ENCODE peak calls at places on chromosomes 1 and 21, in four cellular contexts. E is CD8-positive, alpha-beta T cell; Q is pancreas; R is psoas muscle. I is an unnamed sample. For H3K9me3, the result is how much of the 10 kb centered on the place peaks cover.

GRCh38 chr1:33050221-33051076 is 13.8 kb upstream of the AK2 start:
- DNase-seq in E (no peak), Q (no peak), R (no peak), I (peak)

GRCh38 chr1:172321429-172321828 is 99.1 kb upstream of the C1orf105 start:
- DNase-seq in E (no peak), R (no peak), Q (no peak), I (peak)

GRCh38 chr1:41728403-41729202 is 190.1 kb downstream of the HIVEP3 start:
- DNase-seq in E (no peak), Q (no peak), R (no peak), I (no peak)

GRCh38 chr1:243595527-243596206 is 254.4 kb downstream of the AKT3 start:
- DNase-seq in E (no peak), R (no peak), Q (no peak), I (peak)

GRCh38 chr1:6412896-6413295 is 6.8 kb downstream of the HES2 start:
- DNase-seq in R (no peak), E (no peak), Q (no peak), I (peak)

GRCh38 chr1:91166106-91166712 is 144.4 kb upstream of the ZNF644 start:
- DNase-seq in E (no peak), Q (peak), R (peak), I (peak)

GRCh38 chr1:160539896-160540858 is 17.1 kb upstream of the SLAMF6 start:
- DNase-seq in Q (no peak), E (peak), R (no peak), I (no peak)

GRCh38 chr21:42599962-42600361 is 53.5 kb upstream of the PDE9A start:
- DNase-seq in E (no peak), R (no peak), Q (no peak), I (no peak)

GRCh38 chr1:6052543-6053205 is 7.0 kb downstream of the KCNAB2 start:
- DNase-seq in Q (peak), E (peak), R (peak), I (peak)

GRCh38 chr1:210207597-210208450 is 24.8 kb upstream of the SERTAD4 start:
- DNase-seq in Q (no peak), R (no peak), E (no peak), I (no peak)

GRCh38 chr21:17159697-17160096 is 353.1 kb upstream of the CXADR start:
- DNase-seq in R (no peak), Q (no peak), E (no peak), I (no peak)

GRCh38 chr21:31088196-31088751 is 50.0 kb upstream of the KRTAP19-8 start:
- DNase-seq in Q (no peak), R (no peak), E (no peak), I (no peak)

GRCh38 chr1:45327644-45328515 is 1.2 kb downstream of the HPDL start:
- DNase-seq in E (no peak), Q (no peak), R (no peak), I (no peak)

GRCh38 chr1:86950712-86951111 is 36.3 kb downstream of the HS2ST1 start:
- DNase-seq in E (no peak), Q (no peak), R (no peak), I (no peak)

GRCh38 chr1:177600936-177601335 is 368.9 kb downstream of the SEC16B start:
- DNase-seq in R (no peak), Q (no peak), E (no peak), I (no peak)

GRCh38 chr1:117555806-117556205 is 50.0 kb upstream of the TENT5C start:
- DNase-seq in E (no peak), Q (no peak), R (no peak), I (no peak)

GRCh38 chr1:235557495-235557894 is 53.2 kb upstream of the B3GALNT2 start:
- DNase-seq in E (no peak), R (no peak), Q (no peak), I (no peak)

GRCh38 chr1:6298940-6299465 is 38.1 kb upstream of the GPR153 start:
- DNase-seq in R (no peak), Q (no peak), E (no peak), I (no peak)

GRCh38 chr1:70719164-70719563 is 308.1 kb downstream of the CTH start:
- DNase-seq in R (no peak), Q (no peak), E (no peak), I (no peak)

GRCh38 chr1:203026666-203027663 is 674 bp downstream of the PPFIA4 start:
- DNase-seq in Q (peak), E (no peak), R (no peak), I (no peak)

GRCh38 chr21:29201186-29201585 is 70.7 kb downstream of the MAP3K7CL start:
- DNase-seq in Q (no peak), R (no peak), E (no peak), I (no peak)
- H3K9me3 ChIP-seq in Q (under half), R (under half), E (under half), I (under half)

GRCh38 chr21:23876925-23877558 is 1730.2 kb downstream of the MRPL39 start:
- DNase-seq in E (no peak), Q (no peak), R (no peak), I (no peak)

GRCh38 chr21:23874271-23874670 is 1733.0 kb downstream of the MRPL39 start:
- DNase-seq in R (no peak), Q (no peak), E (no peak), I (no peak)
- H3K9me3 ChIP-seq in R (under half), Q (under half), E (under half), I (under half)

GRCh38 chr21:37381883-37382585 is 15.5 kb downstream of the DYRK1A start:
- DNase-seq in E (no peak), R (no peak), Q (no peak), I (no peak)
- H3K9me3 ChIP-seq in E (under half), R (under half), Q (under half), I (under half)

DNA sequence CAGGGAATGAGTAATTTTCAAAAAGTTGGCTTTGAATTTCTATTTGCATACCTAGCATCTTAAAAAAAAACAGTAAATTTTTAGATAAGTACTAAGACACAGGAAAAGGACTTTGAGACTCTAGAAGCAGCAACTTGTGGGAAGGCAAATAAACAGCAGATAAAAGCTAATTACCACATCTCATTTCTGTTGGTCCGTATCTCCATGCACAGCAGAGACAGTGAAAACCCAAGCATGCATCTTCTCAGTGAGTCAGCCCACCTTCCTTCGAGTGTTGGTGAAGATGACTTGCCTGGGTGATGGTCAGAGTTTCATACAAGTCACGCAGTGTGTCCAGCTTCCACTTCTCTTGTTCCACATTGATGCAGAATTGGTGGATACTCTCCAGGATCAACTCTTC is 400.0 kb upstream of the ADAMTS5 start:
- DNase-seq in Q (no peak), R (no peak), E (no peak), I (no peak)
- H3K9me3 ChIP-seq in Q (under half), R (under half), E (under half), I (under half)

GRCh38 chr1:16262067-16262466 is 25.1 kb upstream of the CPLANE2 start:
- DNase-seq in R (no peak), Q (no peak), E (no peak), I (no peak)

GRCh38 chr1:16260814-16261213 is 23.8 kb upstream of the CPLANE2 start:
- DNase-seq in E (no peak), Q (no peak), R (no peak), I (peak)

GRCh38 chr1:16257968-16258367 is 21.0 kb upstream of the CPLANE2 start:
- DNase-seq in E (no peak), R (no peak), Q (no peak), I (no peak)

GRCh38 chr1:16256478-16256877 is 19.5 kb upstream of the CPLANE2 start:
- DNase-seq in Q (no peak), R (no peak), E (no peak), I (no peak)

GRCh38 chr1:16258591-16259135 is 21.7 kb upstream of the CPLANE2 start:
- DNase-seq in E (no peak), Q (no peak), R (no peak), I (no peak)
- H3K9me3 ChIP-seq in E (under half), Q (under half), R (under half), I (under half)

GRCh38 chr1:161728376-161729226 is 7.3 kb downstream of the FCRLB start:
- DNase-seq in E (no peak), Q (no peak), R (no peak), I (no peak)
- H3K9me3 ChIP-seq in E (under half), Q (under half), R (under half), I (under half)

DNA sequence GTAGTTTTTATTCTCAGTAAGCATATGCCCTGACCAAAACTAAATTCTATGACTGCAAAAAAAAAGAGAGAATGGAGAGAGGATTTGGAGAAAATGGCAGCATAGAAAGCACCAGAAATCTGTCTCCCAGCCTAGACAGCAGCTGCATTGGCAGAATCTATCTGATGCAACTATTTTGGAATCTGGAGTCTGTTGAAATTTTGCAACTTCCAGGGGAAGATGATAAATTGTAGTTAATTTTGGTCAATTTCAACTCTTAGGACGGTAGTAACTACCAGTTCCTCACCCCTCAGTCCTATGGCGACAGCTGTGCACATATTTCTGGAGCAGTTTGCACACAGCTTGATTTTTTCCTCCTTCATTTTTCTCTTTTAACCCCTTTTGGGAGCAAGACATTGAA is 10.9 kb downstream of the EXO5 start:
- DNase-seq in E (no peak), Q (no peak), R (no peak), I (no peak)
- H3K9me3 ChIP-seq in E (under half), Q (under half), R (under half), I (under half)

DNA sequence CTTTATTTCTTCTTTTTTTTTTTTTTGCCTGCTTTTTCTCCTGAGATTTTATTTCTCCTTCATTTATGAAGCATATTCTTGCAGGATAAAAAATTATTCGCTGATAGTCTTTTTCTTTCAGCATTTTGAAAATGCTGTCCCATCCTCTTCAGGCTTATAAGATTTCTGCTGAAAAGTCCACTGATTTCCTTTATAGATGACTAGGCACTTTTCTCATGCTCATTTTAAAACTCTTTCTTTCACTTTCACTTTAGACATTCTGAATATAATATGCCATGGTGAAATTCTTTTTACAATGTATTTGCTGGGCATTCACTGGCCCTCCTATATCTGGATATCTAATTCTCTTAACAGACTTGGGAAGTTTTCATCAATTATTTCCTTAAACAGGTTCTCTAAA is 25.5 kb upstream of the GTF2B start:
- DNase-seq in E (no peak), R (no peak), Q (no peak), I (no peak)
- H3K9me3 ChIP-seq in E (under half), R (under half), Q (under half), I (under half)

I was measured in astrocyte.